ENCODE peak calls at places on chromosomes 12 and 14, in four cellular contexts. S is RCC 7860, L is Calu3, A is A172. X is an unnamed sample.

GRCh38 chr14:77991128-77991772 is 178.9 kb upstream of the NRXN3 start:
- DNase-seq in S (no peak), L (no peak), A (no peak), X (no peak)

GRCh38 chr14:45664668-45665356 is 411.8 kb upstream of the MIS18BP1 start:
- DNase-seq in S (no peak), L (no peak), A (no peak), X (no peak)

GRCh38 chr12:102781117-102781516 is 135.9 kb downstream of the PAH start:
- DNase-seq in S (no peak), L (no peak), A (no peak), X (no peak)

GRCh38 chr12:88472775-88473174 is 107.5 kb downstream of the KITLG start:
- DNase-seq in S (peak), L (no peak), A (peak), X (no peak)

GRCh38 chr12:21300632-21301031 is 34.1 kb downstream of the SLCO1A2 start:
- DNase-seq in S (no peak), L (no peak), A (no peak), X (no peak)

GRCh38 chr12:31214626-31215520 is 111.1 kb downstream of the SINHCAF start:
- DNase-seq in S (no peak), L (no peak), A (no peak), X (no peak)

GRCh38 chr14:68103841-68104240 is 284.3 kb downstream of the RAD51B start:
- DNase-seq in S (no peak), L (no peak), A (no peak), X (no peak)

GRCh38 chr12:10098762-10099161 is at the start of gene CLEC1A:
- DNase-seq in S (no peak), L (no peak), A (no peak), X (no peak)

GRCh38 chr12:89373772-89374572 is 21.7 kb upstream of the DUSP6 start:
- DNase-seq in S (peak), L (peak), A (peak), X (peak)

GRCh38 chr14:97618401-97618800 is 821.2 kb downstream of the VRK1 start:
- DNase-seq in S (no peak), L (no peak), A (no peak), X (no peak)

GRCh38 chr14:28577711-28578131 is 188.9 kb upstream of the FOXG1 start:
- DNase-seq in S (no peak), L (no peak), A (peak), X (no peak)

GRCh38 chr12:102300824-102301461 is 103.3 kb upstream of the PMCH start:
- DNase-seq in S (peak), L (peak), A (peak), X (no peak)

GRCh38 chr14:100748403-100748802 is 21.7 kb downstream of the DLK1 start:
- DNase-seq in S (no peak), L (no peak), A (no peak), X (no peak)

GRCh38 chr14:97318380-97318779 is 521.2 kb downstream of the VRK1 start:
- DNase-seq in S (no peak), L (no peak), A (no peak), X (no peak)

GRCh38 chr14:99570542-99571302 is 33.3 kb downstream of the CCDC85C start:
- DNase-seq in S (no peak), L (no peak), A (no peak), X (no peak)

GRCh38 chr12:96354844-96355534 is 45.2 kb downstream of the CDK17 start:
- DNase-seq in S (no peak), L (no peak), A (no peak), X (no peak)

GRCh38 chr14:82642425-82642824 is 1108.8 kb upstream of the SEL1L start:
- DNase-seq in S (no peak), L (no peak), A (peak), X (peak)

GRCh38 chr14:94025720-94026119 is 420 bp upstream of the OTUB2 start:
- DNase-seq in S (peak), L (no peak), A (no peak), X (no peak)

GRCh38 chr14:103549361-103550311 is 12.8 kb downstream of the BAG5 start:
- DNase-seq in S (no peak), L (no peak), A (no peak), X (no peak)

GRCh38 chr14:97210202-97210601 is 413.0 kb downstream of the VRK1 start:
- DNase-seq in S (no peak), L (no peak), A (no peak), X (no peak)

GRCh38 chr14:19823765-19824164 is 20.2 kb downstream of the OR4N2 start:
- DNase-seq in S (no peak), L (no peak), A (no peak), X (no peak)

GRCh38 chr12:3627336-3627735 is 125.6 kb downstream of the CRACR2A start:
- DNase-seq in S (no peak), L (no peak), A (no peak), X (peak)

GRCh38 chr12:85663631-85664030 is 172.6 kb downstream of the RASSF9 start:
- DNase-seq in S (no peak), L (no peak), A (no peak), X (no peak)

GRCh38 chr14:99602054-99602787 is 1.8 kb downstream of the CCDC85C start:
- DNase-seq in S (peak), L (peak), A (no peak), X (no peak)

GRCh38 chr12:116236148-116236731 is 41.3 kb downstream of the MED13L start:
- DNase-seq in S (peak), L (peak), A (peak), X (no peak)

GRCh38 chr12:4282103-4282891 is 8.7 kb downstream of the CCND2 start:
- DNase-seq in S (no peak), L (no peak), A (no peak), X (no peak)

X was measured in upper lobe of left lung.